ENCODE peak calls at places on chromosomes 2 and 18, in six cellular contexts. H, C, Q, O, U and M are unnamed samples.

GRCh38 chr2:206535587-206535986 is 92.3 kb downstream of the ADAM23 start:
- DNase-seq in H (no peak), C (no peak), Q (no peak), O (no peak), U (no peak), M (no peak)

GRCh38 chr18:48222118-48222517 is 187.1 kb downstream of the ZBTB7C start:
- DNase-seq in H (no peak), C (peak), Q (no peak), O (no peak), U (no peak), M (no peak)

GRCh38 chr2:156320491-156320896 is 12.0 kb downstream of the NR4A2 start:
- DNase-seq in H (no peak), C (peak), Q (no peak), O (no peak), U (peak), M (no peak)

GRCh38 chr2:667332-668000 is 9.7 kb downstream of the TMEM18 start:
- DNase-seq in H (no peak), C (peak), Q (peak), O (no peak), U (no peak), M (no peak)

GRCh38 chr2:138787053-138787666 is 7.0 kb upstream of the NXPH2 start:
- DNase-seq in H (no peak), C (peak), Q (peak), O (peak), U (no peak), M (no peak)

GRCh38 chr18:7727381-7728076 is 160.4 kb downstream of the PTPRM start:
- DNase-seq in H (no peak), C (no peak), Q (no peak), O (no peak), U (no peak), M (no peak)

GRCh38 chr18:26621161-26622026 is 73.0 kb upstream of the KCTD1 start:
- DNase-seq in H (no peak), C (no peak), Q (peak), O (peak), U (peak), M (no peak)

GRCh38 chr2:59528525-59528924 is 1024.9 kb downstream of the BCL11A start:
- DNase-seq in H (no peak), C (no peak), Q (no peak), O (no peak), U (no peak), M (no peak)

GRCh38 chr2:38427936-38428335 is 50.9 kb upstream of the ATL2 start:
- DNase-seq in H (no peak), C (no peak), Q (no peak), O (no peak), U (no peak), M (no peak)

GRCh38 chr2:190216829-190217228 is 102.8 kb downstream of the HIBCH start:
- DNase-seq in H (no peak), C (no peak), Q (peak), O (peak), U (no peak), M (no peak)

GRCh38 chr2:30747206-30747605 is 60.0 kb downstream of the CAPN13 start:
- DNase-seq in H (no peak), C (no peak), Q (no peak), O (no peak), U (no peak), M (no peak)

GRCh38 chr2:114068438-114068837 is 178.5 kb downstream of the ACTR3 start:
- DNase-seq in H (no peak), C (no peak), Q (no peak), O (peak), U (no peak), M (no peak)

GRCh38 chr18:45834303-45834702 is 8.8 kb downstream of the SIGLEC15 start:
- DNase-seq in H (no peak), C (no peak), Q (no peak), O (no peak), U (no peak), M (no peak)

GRCh38 chr2:172399765-172400164 is 27.6 kb upstream of the ITGA6 start:
- DNase-seq in H (no peak), C (no peak), Q (no peak), O (no peak), U (no peak), M (no peak)

GRCh38 chr2:19038096-19039015 is 320.1 kb downstream of the OSR1 start:
- DNase-seq in H (no peak), C (peak), Q (peak), O (no peak), U (no peak), M (no peak)

GRCh38 chr18:4844320-4844719 is 352.7 kb downstream of the AKAIN1 start:
- DNase-seq in H (no peak), C (no peak), Q (no peak), O (no peak), U (no peak), M (no peak)

GRCh38 chr2:54760310-54760709 is 36.8 kb downstream of the EML6 start:
- DNase-seq in H (no peak), C (no peak), Q (no peak), O (no peak), U (no peak), M (no peak)

GRCh38 chr2:148970393-148970792 is 68.1 kb upstream of the LYPD6B start:
- DNase-seq in H (no peak), C (no peak), Q (no peak), O (no peak), U (no peak), M (no peak)

GRCh38 chr2:5250482-5250881 is 441.7 kb upstream of the SOX11 start:
- DNase-seq in H (no peak), C (peak), Q (peak), O (no peak), U (no peak), M (no peak)

GRCh38 chr2:127560929-127561275 is 25.4 kb downstream of the MYO7B start:
- DNase-seq in H (no peak), C (no peak), Q (peak), O (no peak), U (no peak), M (no peak)

GRCh38 chr2:65605427-65606058 is 173.1 kb upstream of the SPRED2 start:
- DNase-seq in H (peak), C (no peak), Q (no peak), O (no peak), U (no peak), M (no peak)

GRCh38 chr2:96556441-96557330 is 20.1 kb downstream of the ARID5A start:
- DNase-seq in H (no peak), C (peak), Q (peak), O (no peak), U (no peak), M (no peak)

GRCh38 chr2:217231724-217232123 is 371.9 kb upstream of the TNP1 start:
- DNase-seq in H (no peak), C (no peak), Q (no peak), O (no peak), U (no peak), M (no peak)

GRCh38 chr18:59047321-59047991 is 92.2 kb upstream of the SEC11C start:
- DNase-seq in H (no peak), C (no peak), Q (no peak), O (no peak), U (no peak), M (no peak)

GRCh38 chr2:170455617-170456426 is 259.3 kb upstream of the SP5 start:
- DNase-seq in H (no peak), C (no peak), Q (no peak), O (no peak), U (no peak), M (no peak)

GRCh38 chr2:219003979-219004378 is 10.8 kb upstream of the CRYBA2 start:
- DNase-seq in H (no peak), C (no peak), Q (no peak), O (no peak), U (no peak), M (no peak)

GRCh38 chr2:43890855-43891254 is 52.1 kb downstream of the ABCG8 start:
- DNase-seq in H (no peak), C (peak), Q (peak), O (no peak), U (no peak), M (no peak)

GRCh38 chr2:9318461-9319337 is 104.6 kb downstream of the ITGB1BP1 start:
- DNase-seq in H (no peak), C (no peak), Q (no peak), O (no peak), U (peak), M (no peak)

GRCh38 chr18:48866856-48867255 is 83.9 kb downstream of the SMAD7 start:
- DNase-seq in H (no peak), C (no peak), Q (no peak), O (no peak), U (no peak), M (no peak)

GRCh38 chr2:217989221-217989948 is 13.4 kb downstream of the TNS1 start:
- DNase-seq in H (no peak), C (no peak), Q (no peak), O (no peak), U (no peak), M (no peak)

GRCh38 chr2:65350714-65351113 is 81.7 kb downstream of the SPRED2 start:
- DNase-seq in H (no peak), C (no peak), Q (no peak), O (peak), U (no peak), M (no peak)

GRCh38 chr2:238240761-238241711 is 1.2 kb upstream of the HES6 start:
- DNase-seq in H (no peak), C (peak), Q (peak), O (peak), U (no peak), M (peak)

GRCh38 chr2:71226391-71226964 is 425 bp downstream of the PAIP2B start:
- DNase-seq in H (no peak), C (no peak), Q (no peak), O (peak), U (peak), M (peak)

GRCh38 chr18:40878371-40878770 is 1076.7 kb upstream of the PIK3C3 start:
- DNase-seq in H (no peak), C (no peak), Q (no peak), O (no peak), U (no peak), M (no peak)

GRCh38 chr18:40875101-40875500 is 1079.9 kb upstream of the PIK3C3 start:
- DNase-seq in H (no peak), C (no peak), Q (no peak), O (no peak), U (no peak), M (no peak)

GRCh38 chr18:40874233-40874632 is 1080.8 kb upstream of the PIK3C3 start:
- DNase-seq in H (no peak), C (peak), Q (peak), O (no peak), U (no peak), M (no peak)

GRCh38 chr18:40882468-40882867 is 1072.6 kb upstream of the PIK3C3 start:
- DNase-seq in H (no peak), C (no peak), Q (no peak), O (no peak), U (no peak), M (no peak)

GRCh38 chr18:40877096-40877495 is 1077.9 kb upstream of the PIK3C3 start:
- DNase-seq in H (no peak), C (peak), Q (peak), O (no peak), U (no peak), M (no peak)
- TF ChIP-seq CTCF in H (no peak), C (no peak), Q (no peak), O (no peak), U (no peak), M (no peak)

GRCh38 chr2:196849895-196850294 is 40.7 kb upstream of the C2orf66 start:
- DNase-seq in H (no peak), C (peak), Q (peak), O (no peak), U (no peak), M (no peak)
- TF ChIP-seq CTCF in H (no peak), C (peak), Q (peak), O (no peak), U (no peak), M (no peak)

DNA sequence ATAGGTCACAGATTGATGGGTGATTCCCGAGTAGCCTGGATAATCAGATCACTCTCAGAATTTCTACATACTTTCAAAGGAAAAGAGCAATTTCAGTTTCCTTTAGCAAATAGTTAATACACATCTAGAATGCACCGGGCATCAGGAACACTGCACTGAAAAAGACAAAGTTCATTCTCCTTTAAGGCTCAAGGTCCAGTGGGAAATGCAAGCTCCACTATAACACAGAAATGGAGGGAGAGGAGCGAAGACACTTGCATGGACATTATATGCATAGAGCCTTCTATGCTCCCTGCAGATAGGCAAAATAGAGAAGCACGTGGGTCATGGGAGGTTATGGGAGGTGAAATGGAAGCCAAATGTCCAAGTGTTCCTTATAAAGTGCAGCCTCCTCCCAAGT is 49.1 kb downstream of the SLC9A4 start:
- DNase-seq in H (no peak), C (no peak), Q (no peak), O (no peak), U (no peak), M (no peak)
- TF ChIP-seq CTCF in H (no peak), C (no peak), Q (no peak), O (no peak), U (no peak), M (no peak)

GRCh38 chr2:162885281-162886070 is 46.9 kb upstream of the KCNH7 start:
- DNase-seq in H (no peak), C (no peak), Q (no peak), O (no peak), U (no peak), M (no peak)

GRCh38 chr2:162887087-162887486 is 48.5 kb upstream of the KCNH7 start:
- DNase-seq in H (no peak), C (no peak), Q (no peak), O (no peak), U (no peak), M (no peak)

GRCh38 chr2:162887902-162888301 is 49.3 kb upstream of the KCNH7 start:
- DNase-seq in H (no peak), C (no peak), Q (no peak), O (no peak), U (no peak), M (no peak)

GRCh38 chr2:162888641-162889040 is 50.1 kb upstream of the KCNH7 start:
- DNase-seq in H (no peak), C (peak), Q (no peak), O (no peak), U (no peak), M (no peak)

GRCh38 chr2:162890690-162891311 is 52.2 kb upstream of the KCNH7 start:
- DNase-seq in H (no peak), C (peak), Q (peak), O (peak), U (no peak), M (no peak)
- TF ChIP-seq CTCF in H (peak), C (peak), Q (peak), O (peak), U (peak), M (no peak)